ENCODE peak calls at places on chromosome 9, in seven cellular contexts. R is fibroblast of lung, O is heart left ventricle, P is heart right ventricle, Q is colonic mucosa, L is uterus, N is psoas muscle. T is an unnamed sample. For H3K27me3 and H3K4me1, the result is how much of the 10 kb centered on the place peaks cover.

GRCh38 chr9:94084314-94084713 is at the start of gene PTPDC1:
- DNase-seq in R (peak), O (no peak), P (peak), Q (no peak), L (peak), N (no peak), T (peak)

GRCh38 chr9:31671011-31671410 is 713.4 kb upstream of the ACO1 start:
- DNase-seq in R (no peak), O (no peak), P (no peak), Q (no peak), L (no peak), N (no peak), T (no peak)

GRCh38 chr9:73402081-73403028 is 250.7 kb downstream of the ANXA1 start:
- DNase-seq in R (no peak), O (no peak), P (no peak), Q (no peak), L (no peak), N (no peak), T (no peak)

GRCh38 chr9:96486351-96487029 is 36.5 kb downstream of the HABP4 start:
- DNase-seq in R (peak), O (no peak), P (peak), Q (peak), L (peak), N (peak), T (peak)

GRCh38 chr9:89046832-89047231 is 55.6 kb downstream of the S1PR3 start:
- DNase-seq in R (peak), O (no peak), P (no peak), Q (no peak), L (no peak), N (no peak), T (peak)

GRCh38 chr9:86187121-86187520 is 72.3 kb downstream of the C9orf153 start:
- DNase-seq in R (no peak), O (no peak), P (no peak), Q (no peak), L (no peak), N (no peak), T (no peak)

GRCh38 chr9:87445646-87446045 is 52.0 kb upstream of the DAPK1 start:
- DNase-seq in R (peak), O (no peak), P (peak), Q (peak), L (peak), N (peak), T (peak)

GRCh38 chr9:95014917-95015316 is 288.4 kb downstream of the AOPEP start:
- DNase-seq in R (no peak), O (no peak), P (no peak), Q (no peak), L (no peak), N (no peak), T (no peak)

GRCh38 chr9:980621-981020 is 4.2 kb downstream of the DMRT3 start:
- DNase-seq in R (no peak), O (no peak), P (no peak), Q (no peak), L (no peak), N (no peak), T (no peak)

GRCh38 chr9:27539479-27540441 is 10.1 kb upstream of the MOB3B start:
- DNase-seq in R (peak), O (no peak), P (no peak), Q (no peak), L (peak), N (peak), T (peak)

GRCh38 chr9:84705128-84705527 is 35.6 kb downstream of the NTRK2 start:
- DNase-seq in R (no peak), O (no peak), P (no peak), Q (no peak), L (no peak), N (no peak), T (no peak)

GRCh38 chr9:12604154-12604825 is 88.9 kb upstream of the TYRP1 start:
- DNase-seq in R (peak), O (no peak), P (peak), Q (no peak), L (no peak), N (no peak), T (peak)

GRCh38 chr9:121268598-121269029 is 652 bp downstream of the GSN start:
- DNase-seq in R (no peak), O (no peak), P (no peak), Q (no peak), L (no peak), N (peak), T (no peak)

GRCh38 chr9:15136646-15137045 is 170.4 kb downstream of the TTC39B start:
- DNase-seq in R (no peak), O (no peak), P (no peak), Q (no peak), L (no peak), N (no peak), T (no peak)

GRCh38 chr9:128986671-128987070 is 39.2 kb downstream of the NUP188 start:
- DNase-seq in R (no peak), O (no peak), P (no peak), Q (no peak), L (no peak), N (no peak), T (no peak)

GRCh38 chr9:15746905-15747304 is 194.1 kb downstream of the CCDC171 start:
- DNase-seq in R (no peak), O (no peak), P (no peak), Q (no peak), L (no peak), N (no peak), T (no peak)

GRCh38 chr9:88312070-88312469 is 76.2 kb upstream of the SPIN1 start:
- DNase-seq in R (no peak), O (no peak), P (no peak), Q (no peak), L (no peak), N (no peak), T (no peak)

GRCh38 chr9:133726401-133727276 is 11.5 kb downstream of the SARDH start:
- DNase-seq in R (peak), O (peak), P (peak), Q (peak), L (peak), N (peak), T (peak)

GRCh38 chr9:138003485-138004190 is 126.1 kb downstream of the CACNA1B start:
- DNase-seq in R (no peak), O (peak), P (no peak), Q (no peak), L (no peak), N (peak), T (no peak)
- H3K27me3 ChIP-seq in R (under half), O (under half), P (under half), Q (under half), L (under half), N (under half), T (under half)

DNA sequence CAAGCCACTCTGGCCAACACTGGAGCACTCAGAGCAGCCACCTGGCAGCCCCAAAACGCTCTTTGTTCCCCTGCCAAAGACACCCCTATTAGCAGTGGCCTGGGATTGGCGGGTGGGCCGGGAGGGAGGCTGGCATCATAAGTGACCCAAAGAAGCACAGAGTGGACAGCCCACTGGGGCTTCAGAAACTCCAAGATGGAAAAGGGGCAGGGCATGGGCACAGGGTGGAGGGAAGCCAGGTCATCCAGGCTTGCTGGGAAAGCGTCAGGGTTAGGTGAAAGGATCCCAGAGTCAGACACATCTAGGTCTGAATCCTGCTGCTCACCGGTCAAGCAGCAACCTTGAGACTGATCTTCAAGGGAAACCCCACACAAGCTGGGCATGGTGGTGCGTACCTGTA is 14.8 kb downstream of the EEIG1 start:
- DNase-seq in R (no peak), O (no peak), P (no peak), Q (no peak), L (no peak), N (no peak), T (no peak)
- H3K4me1 ChIP-seq in R (under half), O (half or more), P (half or more), Q (half or more), L (half or more), N (half or more), T (half or more)

DNA sequence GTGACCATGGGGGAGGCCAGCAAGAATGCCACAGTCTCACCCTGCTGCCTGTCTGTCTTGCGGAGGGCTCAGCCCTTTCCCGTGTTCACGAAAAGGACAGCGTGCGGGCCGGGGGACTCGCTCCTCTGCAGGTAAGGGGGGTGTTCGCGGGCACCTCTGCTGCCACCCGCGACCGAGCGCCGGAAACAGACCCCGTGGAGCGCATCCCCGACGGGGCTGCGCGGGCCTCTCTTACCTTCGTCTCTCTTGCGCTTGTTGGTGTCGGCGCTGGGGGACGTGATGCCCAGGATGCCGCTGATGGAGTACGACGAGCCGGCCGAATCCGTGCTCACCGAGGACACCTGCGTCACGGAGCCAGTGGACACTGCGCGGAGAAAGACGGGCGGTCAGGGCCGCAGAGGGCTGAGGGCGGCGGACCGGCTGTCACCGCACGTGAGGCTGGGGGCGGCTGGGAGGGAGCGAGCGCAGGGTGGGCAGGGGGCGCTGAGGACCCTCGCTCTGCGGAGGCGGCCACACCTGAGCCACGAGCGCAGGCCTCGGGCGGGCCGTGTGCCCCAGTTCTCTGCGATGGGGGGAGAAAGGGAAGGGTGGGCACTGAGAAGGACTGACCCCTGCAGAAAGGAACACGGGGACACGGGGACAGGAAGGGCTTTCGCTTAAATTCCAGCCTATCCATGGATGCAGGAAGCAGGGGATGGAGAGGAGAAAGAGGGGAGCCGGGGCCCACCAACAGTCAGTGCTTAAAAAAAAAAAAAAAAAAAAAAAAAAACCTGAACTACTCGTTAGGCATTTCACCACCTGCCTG is 31.5 kb downstream of the PAX5 start:
- DNase-seq in R (no peak), O (no peak), P (no peak), Q (no peak), L (no peak), N (no peak), T (no peak)
- H3K27me3 ChIP-seq in R (under half), O (half or more), P (half or more), Q (under half), L (under half), N (under half), T (half or more)

DNA sequence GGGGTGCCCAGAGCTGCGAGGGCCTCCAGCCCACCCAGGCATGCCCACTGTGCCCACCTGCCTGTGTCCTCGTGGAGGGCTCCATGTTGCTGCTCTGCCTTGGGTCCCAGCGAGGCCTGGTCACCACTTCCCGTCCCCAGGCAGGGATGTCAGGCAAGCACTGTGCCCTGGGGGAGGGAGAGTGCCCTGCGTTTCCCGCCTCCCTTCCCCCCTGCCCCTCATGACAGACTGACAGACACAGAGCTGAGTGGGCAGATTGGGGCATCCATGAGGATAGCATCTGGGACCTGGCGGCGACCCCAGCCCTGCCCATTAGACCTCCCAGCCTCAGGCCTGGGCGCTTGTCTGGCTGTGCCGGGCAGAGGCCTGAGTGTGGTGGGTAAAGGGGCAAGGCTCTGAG is 56.9 kb downstream of the KCNT1 start:
- DNase-seq in R (no peak), O (no peak), P (no peak), Q (no peak), L (no peak), N (no peak), T (no peak)
- H3K4me1 ChIP-seq in R (under half), O (under half), P (under half), Q (under half), L (under half), N (under half), T (under half)

DNA sequence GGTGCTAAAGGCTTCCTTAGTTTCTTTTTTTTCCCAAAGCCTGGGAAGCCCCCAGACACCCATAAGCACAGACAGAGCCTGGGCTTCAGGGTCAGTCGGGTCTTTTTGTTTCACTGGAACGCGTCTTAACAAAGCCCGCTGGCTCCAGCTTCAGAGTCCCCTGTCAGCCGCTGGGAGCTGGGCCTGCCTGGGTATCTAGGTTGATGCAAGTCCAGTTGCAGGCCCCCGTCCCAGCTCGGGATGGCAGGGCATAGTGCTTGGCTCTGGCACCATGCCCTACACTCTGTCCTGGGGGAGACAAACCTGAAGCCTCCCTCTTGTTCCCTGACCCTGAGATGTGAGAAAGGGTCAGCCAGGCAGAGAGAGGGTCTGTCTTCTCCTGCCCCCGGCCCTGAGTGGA is 14.5 kb downstream of the OLFM1 start:
- DNase-seq in R (no peak), O (no peak), P (no peak), Q (no peak), L (no peak), N (no peak), T (no peak)
- H3K27me3 ChIP-seq in R (under half), O (under half), P (under half), Q (under half), L (under half), N (under half), T (under half)

DNA sequence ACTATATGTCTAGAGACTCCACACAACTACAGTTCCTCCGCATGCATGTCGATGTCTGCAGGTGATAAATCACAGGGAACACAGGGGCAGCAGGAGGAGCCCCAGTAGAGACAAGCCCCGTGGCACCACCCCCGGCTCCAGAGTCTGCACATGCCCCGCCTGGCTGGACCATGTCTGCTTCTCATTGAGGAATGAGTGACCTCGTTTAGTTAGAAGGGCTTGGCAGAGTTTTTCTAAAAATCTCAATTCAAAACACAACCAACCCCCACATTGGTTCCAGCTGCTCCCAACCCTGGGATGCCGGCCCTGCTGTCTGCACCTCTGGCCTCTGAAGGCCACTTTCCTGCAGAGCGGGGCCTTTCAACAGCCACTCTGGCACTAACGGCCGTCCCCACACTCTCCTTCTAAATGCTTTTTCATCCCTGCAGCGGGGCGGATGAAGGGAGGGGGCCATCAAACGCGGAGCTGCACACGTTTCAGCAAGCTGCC is 106.4 kb downstream of the ROR2 start:
- DNase-seq in R (peak), O (no peak), P (no peak), Q (no peak), L (peak), N (no peak), T (peak)
- H3K4me1 ChIP-seq in R (under half), O (under half), P (under half), Q (under half), L (under half), N (under half), T (under half)

DNA sequence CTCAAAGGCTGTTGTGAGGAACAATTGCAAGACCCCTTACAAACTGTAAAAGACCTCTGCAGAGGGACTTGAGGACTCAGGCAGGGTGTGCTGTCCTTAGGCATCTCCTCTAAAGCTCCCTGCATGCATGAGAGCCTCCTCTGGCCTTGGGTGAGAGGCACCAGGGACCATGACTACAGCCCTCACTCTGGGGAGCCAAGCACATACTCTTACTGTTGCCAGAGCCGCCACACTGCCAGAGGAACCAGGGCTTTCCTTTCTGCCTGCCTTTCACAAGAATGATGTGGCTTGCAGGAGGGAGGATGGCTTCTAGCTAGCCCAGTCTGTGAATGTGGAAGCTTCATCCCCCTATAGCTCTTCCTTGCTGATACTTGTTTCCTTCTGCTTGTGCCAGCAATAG is 5.9 kb downstream of the IGFBPL1 start:
- DNase-seq in R (no peak), O (no peak), P (no peak), Q (no peak), L (no peak), N (no peak), T (no peak)
- H3K27me3 ChIP-seq in R (under half), O (under half), P (under half), Q (under half), L (under half), N (under half), T (under half)